ENCODE peak calls at places on chromosomes 5 and 9, in four cellular contexts. G, O, B and I are unnamed samples.

GRCh38 chr5:14108170-14108996 is 34.8 kb upstream of the TRIO start:
- DNase-seq in B (no peak), G (peak), O (peak), I (peak)

GRCh38 chr5:160333726-160334125 is 21.4 kb upstream of the CCNJL start:
- DNase-seq in O (no peak), G (no peak), B (peak), I (peak)

GRCh38 chr5:102891175-102891574 is 136.1 kb downstream of the PAM start:
- DNase-seq in G (no peak), O (no peak), B (no peak), I (no peak)

GRCh38 chr5:125559296-125559695 is 812.9 kb upstream of the ZNF608 start:
- DNase-seq in G (no peak), O (no peak), B (peak), I (peak)

GRCh38 chr9:68739631-68740174 is 34.7 kb downstream of the PIP5K1B start:
- DNase-seq in B (no peak), O (no peak), G (peak), I (no peak)

GRCh38 chr5:68343421-68343826 is 127.9 kb downstream of the PIK3R1 start:
- DNase-seq in G (no peak), O (peak), B (peak), I (peak)

GRCh38 chr9:110152704-110153374 is 55.1 kb downstream of the C9orf152 start:
- DNase-seq in G (peak), B (peak), O (peak), I (peak)

GRCh38 chr9:97284798-97285197 is 22.7 kb upstream of the CCDC180 start:
- DNase-seq in B (no peak), O (no peak), G (no peak), I (no peak)

GRCh38 chr9:133592731-133593409 is 16.3 kb downstream of the FAM163B start:
- DNase-seq in G (no peak), O (no peak), B (no peak), I (no peak)

GRCh38 chr9:98383758-98384157 is 128.3 kb upstream of the TBC1D2 start:
- DNase-seq in G (no peak), B (no peak), O (no peak), I (no peak)

GRCh38 chr9:68964102-68964541 is 49.8 kb downstream of the PRKACG start:
- DNase-seq in B (no peak), G (peak), O (no peak), I (no peak)

GRCh38 chr5:82620957-82621600 is 342.9 kb upstream of the RPS23 start:
- DNase-seq in G (no peak), B (no peak), O (peak), I (no peak)

GRCh38 chr9:110561826-110562225 is 17.7 kb downstream of the SVEP1 start:
- DNase-seq in B (no peak), O (no peak), G (no peak), I (no peak)

GRCh38 chr5:59783264-59783663 is 110.3 kb downstream of the PDE4D start:
- DNase-seq in G (no peak), B (no peak), O (no peak), I (no peak)

GRCh38 chr5:139696894-139697658 is 48.9 kb downstream of the CXXC5 start:
- DNase-seq in O (peak), G (peak), B (no peak), I (peak)

GRCh38 chr5:10756539-10756938 is 4.5 kb downstream of the DAP start:
- DNase-seq in G (no peak), O (no peak), B (no peak), I (no peak)

GRCh38 chr5:19240150-19240549 is 747.9 kb downstream of the CDH18 start:
- DNase-seq in O (no peak), G (no peak), B (peak), I (peak)

GRCh38 chr5:177526791-177527190 is 10.0 kb upstream of the DDX41 start:
- DNase-seq in O (no peak), B (no peak), G (no peak), I (no peak)

GRCh38 chr5:8981496-8981895 is 564.4 kb downstream of the SEMA5A start:
- DNase-seq in O (no peak), B (no peak), G (no peak), I (peak)

GRCh38 chr9:101326035-101326434 is 58.8 kb downstream of the BAAT start:
- DNase-seq in B (no peak), O (no peak), G (no peak), I (no peak)

GRCh38 chr5:57685866-57686265 is 203.3 kb upstream of the ACTBL2 start:
- DNase-seq in G (no peak), O (no peak), B (no peak), I (no peak)

GRCh38 chr5:157546456-157547100 is 29.0 kb downstream of the ADAM19 start:
- DNase-seq in B (no peak), G (no peak), O (no peak), I (no peak)

GRCh38 chr5:56328753-56329560 is 95.8 kb upstream of the ANKRD55 start:
- DNase-seq in G (no peak), B (peak), O (no peak), I (peak)

GRCh38 chr5:152593388-152593787 is 188.3 kb upstream of the NMUR2 start:
- DNase-seq in O (no peak), B (no peak), G (no peak), I (peak)

GRCh38 chr5:544675-545330 is 20.6 kb upstream of the SLC9A3 start:
- DNase-seq in B (no peak), O (no peak), G (no peak), I (no peak)

GRCh38 chr5:54717870-54718269 is 200.3 kb downstream of the SNX18 start:
- DNase-seq in B (no peak), G (no peak), O (no peak), I (no peak)

GRCh38 chr9:34097865-34098264 is 28.6 kb downstream of the DCAF12 start:
- DNase-seq in O (no peak), G (no peak), B (no peak), I (no peak)

GRCh38 chr5:137833463-137833862 is 34.2 kb upstream of the MYOT start:
- DNase-seq in B (peak), G (no peak), O (no peak), I (peak)

GRCh38 chr9:31697956-31698355 is 686.5 kb upstream of the ACO1 start:
- DNase-seq in B (no peak), G (no peak), O (no peak), I (no peak)

GRCh38 chr5:54524704-54525103 is 7.1 kb downstream of the SNX18 start:
- DNase-seq in B (no peak), O (no peak), G (no peak), I (no peak)

GRCh38 chr9:135506327-135507103 is 6.0 kb downstream of the MRPS2 start:
- DNase-seq in B (no peak), O (no peak), G (no peak), I (no peak)

GRCh38 chr5:115471674-115472073 is 72.9 kb downstream of the FEM1C start:
- DNase-seq in O (no peak), B (no peak), G (no peak), I (peak)

GRCh38 chr5:162230348-162230747 is 162.8 kb downstream of the GABRG2 start:
- DNase-seq in O (no peak), B (no peak), G (no peak), I (no peak)

GRCh38 chr5:33850100-33850594 is 41.6 kb downstream of the ADAMTS12 start:
- DNase-seq in O (no peak), B (peak), G (no peak), I (peak)

GRCh38 chr5:57937025-57937424 is 454.4 kb upstream of the ACTBL2 start:
- DNase-seq in B (no peak), O (no peak), G (no peak), I (no peak)

GRCh38 chr5:15386122-15386521 is 113.9 kb upstream of the FBXL7 start:
- DNase-seq in O (no peak), B (no peak), G (no peak), I (no peak)

DNA sequence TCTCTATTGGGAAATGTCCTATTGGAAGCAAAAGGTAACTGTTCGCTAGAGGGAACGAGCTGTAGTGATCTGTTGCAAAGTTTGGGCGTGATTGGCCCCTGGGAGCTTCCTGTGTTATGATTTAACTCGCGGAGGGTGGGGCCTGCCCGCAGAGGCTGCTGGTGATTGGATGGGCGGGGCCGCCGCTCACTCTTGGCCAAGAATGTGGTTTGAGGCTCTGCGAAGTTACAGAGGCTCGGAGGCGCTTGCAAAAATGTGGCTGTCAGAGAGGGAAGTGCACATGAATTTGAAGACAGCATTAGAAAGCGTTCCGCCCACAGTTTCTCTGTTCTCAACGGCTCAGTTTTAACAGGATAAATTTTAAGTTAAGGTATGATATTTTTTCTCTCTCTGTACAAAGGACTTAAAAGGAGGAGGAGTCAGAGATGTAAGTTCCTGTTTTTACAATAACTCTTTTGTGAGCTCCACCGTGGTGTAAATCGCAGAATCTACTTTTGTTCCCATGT is 46.9 kb downstream of the CNTRL start:
- DNase-seq in O (peak), B (peak), G (peak), I (peak)
- TF ChIP-seq CTCF in O (peak), B (no peak), G (peak), I (peak)

GRCh38 chr5:1881273-1881586 is 1.5 kb downstream of the IRX4 start:
- DNase-seq in O (no peak), G (no peak), B (no peak), I (peak)
- H3K4me3 ChIP-seq in O (no peak), G (no peak), B (no peak), I (no peak)

GRCh38 chr5:148995791-148996190 is 67.1 kb downstream of the SH3TC2 start:
- DNase-seq in O (no peak), G (no peak), B (no peak), I (no peak)

GRCh38 chr5:148996270-148996669 is 66.6 kb downstream of the SH3TC2 start:
- DNase-seq in O (no peak), G (no peak), B (no peak), I (no peak)

GRCh38 chr5:149001154-149001553 is 61.7 kb downstream of the SH3TC2 start:
- DNase-seq in G (no peak), O (no peak), B (no peak), I (peak)

GRCh38 chr5:148999741-149000140 is 63.1 kb downstream of the SH3TC2 start:
- DNase-seq in G (no peak), O (no peak), B (no peak), I (no peak)

DNA sequence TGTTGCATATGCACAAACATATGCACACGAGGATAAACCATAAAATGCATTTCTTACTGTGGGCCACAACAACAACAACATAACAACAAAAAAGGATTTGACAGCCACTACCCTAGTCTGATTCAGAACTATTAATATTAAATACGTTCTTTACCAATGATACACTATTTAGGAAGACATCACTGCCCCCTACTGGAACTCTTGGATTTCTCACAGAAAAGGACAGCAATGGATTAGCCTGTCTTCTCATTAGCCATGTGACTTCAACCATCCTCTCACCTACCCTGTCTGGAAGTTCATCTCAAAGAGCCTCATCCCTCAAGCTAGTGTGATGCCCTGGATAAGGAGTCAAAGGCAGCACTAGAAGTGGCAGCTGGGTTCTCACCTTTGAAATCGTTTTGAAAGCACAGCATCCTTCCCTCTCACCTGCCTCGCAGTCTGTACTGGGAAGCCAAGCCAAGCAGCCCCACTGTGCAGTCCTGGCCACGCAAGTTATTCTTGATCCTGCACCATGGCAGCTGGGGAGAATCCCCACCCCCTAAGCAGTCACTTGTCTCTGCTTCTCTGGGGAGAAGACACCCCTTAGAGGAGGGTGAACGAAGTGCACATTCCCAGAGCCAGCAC is 64.6 kb downstream of the SH3TC2 start:
- DNase-seq in G (peak), B (peak), O (peak), I (peak)
- TF ChIP-seq CTCF in G (peak), B (peak), O (peak), I (peak)

DNA sequence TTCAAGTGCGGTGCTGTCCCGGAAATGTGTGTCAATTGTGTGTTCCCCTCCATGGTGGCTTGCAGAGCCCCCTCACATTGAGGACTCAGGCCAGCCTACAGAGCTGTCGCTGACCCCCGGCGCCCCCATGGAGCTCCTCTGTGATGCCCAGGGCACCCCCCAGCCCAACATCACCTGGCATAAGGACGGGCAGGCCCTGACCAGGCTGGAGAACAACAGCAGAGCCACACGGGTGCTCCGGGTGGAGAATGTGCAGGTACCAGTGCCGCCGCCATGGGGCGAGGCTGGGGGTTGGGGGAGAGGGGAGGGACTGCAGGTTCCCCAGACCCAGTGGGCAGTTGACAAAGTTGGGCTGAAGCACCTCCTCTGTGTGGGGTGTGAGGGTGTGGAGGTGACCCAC is 50.4 kb upstream of the ASS1 start:
- DNase-seq in O (no peak), G (no peak), B (no peak), I (no peak)
- H3K4me3 ChIP-seq in O (no peak), G (no peak), B (no peak), I (no peak)

DNA sequence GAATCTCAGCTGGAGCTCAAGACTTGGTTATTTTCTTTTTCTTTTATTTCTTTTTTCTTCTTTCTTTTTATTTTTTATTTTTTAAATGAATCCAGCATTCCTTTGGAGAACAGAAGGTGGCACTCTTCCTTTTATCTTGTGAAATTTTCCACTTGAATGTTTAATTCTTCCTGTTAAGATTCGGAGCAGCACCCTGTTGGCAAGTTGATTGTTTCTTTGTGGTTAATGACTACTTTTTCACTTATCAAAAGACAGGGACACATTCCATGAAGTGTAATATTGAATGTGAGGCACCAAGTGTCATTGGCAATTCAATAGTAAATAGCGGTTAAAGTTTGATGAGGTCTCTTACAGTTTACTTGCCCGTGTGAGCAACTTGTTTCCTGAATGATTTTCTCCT is 240.5 kb upstream of the CHD1 start:
- DNase-seq in B (no peak), G (no peak), O (no peak), I (peak)
- TF ChIP-seq CTCF in B (peak), G (no peak), O (no peak), I (peak)

GRCh38 chr5:111337688-111338087 is 113.5 kb downstream of the CAMK4 start:
- DNase-seq in O (no peak), G (no peak), B (no peak), I (no peak)

GRCh38 chr5:111337133-111337532 is 112.9 kb downstream of the CAMK4 start:
- DNase-seq in G (no peak), B (no peak), O (no peak), I (peak)
- H3K4me3 ChIP-seq in G (no peak), B (no peak), O (no peak), I (no peak)

GRCh38 chr5:169805527-169805934 is 168.5 kb downstream of the DOCK2 start:
- DNase-seq in O (no peak), G (no peak), B (no peak), I (no peak)
- TF ChIP-seq CTCF in O (no peak), G (no peak), B (no peak), I (no peak)

DNA sequence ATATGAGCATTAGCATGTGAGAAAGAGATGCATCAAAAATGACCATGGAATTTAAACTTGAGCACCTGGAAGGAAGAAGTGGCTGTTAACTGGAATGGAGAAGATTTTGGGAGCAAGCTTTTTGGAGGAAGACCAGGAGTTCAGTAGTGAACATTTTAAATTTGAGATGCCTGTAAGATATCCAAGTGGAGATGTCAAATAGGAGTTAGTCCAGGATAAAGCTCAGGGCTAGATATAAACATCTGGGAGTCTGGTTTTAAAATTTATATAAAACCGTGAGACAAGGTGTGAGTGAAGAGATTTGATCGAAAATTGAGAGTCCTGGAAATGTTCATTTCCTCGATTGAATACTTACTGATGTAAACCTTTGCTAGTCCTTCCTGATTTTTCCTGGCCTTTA is 217.5 kb downstream of the ZSWIM6 start:
- DNase-seq in G (no peak), O (no peak), B (no peak), I (no peak)
- H3K4me3 ChIP-seq in G (no peak), O (no peak), B (no peak), I (no peak)

GRCh38 chr5:71586941-71587708 is at the start of gene MCCC2:
- DNase-seq in G (peak), O (peak), B (peak), I (peak)
- TF ChIP-seq CTCF in G (no peak), O (no peak), B (no peak), I (no peak)